ENCODE peak calls at places on chromosomes 11 and 22, in seven cellular contexts. One of them, this sample, is unnamed.

GRCh38 chr11:57410287-57410686 is 16.6 kb downstream of the SLC43A3 start:
- DNase-seq in ovary: no peak
- DNase-seq in NCI-H1092: no peak
- DNase-seq in progenitor cell of endocrine pancreas: no peak
- DNase-seq in memory B cell: no peak
- DNase-seq in psoas muscle: no peak
- DNase-seq in adipocyte: peak
- DNase-seq in this sample: no peak

GRCh38 chr11:86167499-86168161 is 76.9 kb upstream of the EED start:
- DNase-seq in progenitor cell of endocrine pancreas: no peak
- DNase-seq in memory B cell: no peak
- DNase-seq in NCI-H1092: no peak
- DNase-seq in psoas muscle: no peak
- DNase-seq in adipocyte: peak
- DNase-seq in ovary: no peak
- DNase-seq in this sample: no peak

GRCh38 chr11:6570691-6571427 is 32.6 kb downstream of the RRP8 start:
- DNase-seq in memory B cell: no peak
- DNase-seq in psoas muscle: peak
- DNase-seq in NCI-H1092: no peak
- DNase-seq in progenitor cell of endocrine pancreas: no peak
- DNase-seq in ovary: no peak
- DNase-seq in adipocyte: no peak
- DNase-seq in this sample: no peak

GRCh38 chr11:74282421-74282820 is 29.0 kb downstream of the P4HA3 start:
- DNase-seq in adipocyte: no peak
- DNase-seq in ovary: no peak
- DNase-seq in memory B cell: no peak
- DNase-seq in psoas muscle: no peak
- DNase-seq in NCI-H1092: no peak
- DNase-seq in progenitor cell of endocrine pancreas: no peak
- DNase-seq in this sample: no peak

GRCh38 chr11:34148504-34149165 is 43.2 kb downstream of the NAT10 start:
- DNase-seq in psoas muscle: no peak
- DNase-seq in adipocyte: no peak
- DNase-seq in memory B cell: no peak
- DNase-seq in NCI-H1092: no peak
- DNase-seq in progenitor cell of endocrine pancreas: no peak
- DNase-seq in ovary: no peak
- DNase-seq in this sample: no peak

GRCh38 chr22:37220543-37220968 is 8.3 kb upstream of the SSTR3 start:
- DNase-seq in memory B cell: no peak
- DNase-seq in ovary: no peak
- DNase-seq in adipocyte: no peak
- DNase-seq in NCI-H1092: no peak
- DNase-seq in progenitor cell of endocrine pancreas: no peak
- DNase-seq in psoas muscle: no peak
- DNase-seq in this sample: peak

GRCh38 chr11:72015511-72016061 is 16.9 kb downstream of the IL18BP start:
- DNase-seq in progenitor cell of endocrine pancreas: no peak
- DNase-seq in memory B cell: no peak
- DNase-seq in adipocyte: no peak
- DNase-seq in psoas muscle: no peak
- DNase-seq in NCI-H1092: no peak
- DNase-seq in ovary: no peak
- DNase-seq in this sample: no peak

GRCh38 chr11:47986742-47987141 is 6.4 kb downstream of the PTPRJ start:
- DNase-seq in ovary: no peak
- DNase-seq in NCI-H1092: no peak
- DNase-seq in psoas muscle: no peak
- DNase-seq in memory B cell: no peak
- DNase-seq in adipocyte: no peak
- DNase-seq in progenitor cell of endocrine pancreas: no peak
- DNase-seq in this sample: no peak

GRCh38 chr11:65606876-65607613 is 7.0 kb downstream of the MAP3K11 start:
- DNase-seq in ovary: peak
- DNase-seq in memory B cell: no peak
- DNase-seq in NCI-H1092: peak
- DNase-seq in adipocyte: peak
- DNase-seq in progenitor cell of endocrine pancreas: peak
- DNase-seq in psoas muscle: peak
- DNase-seq in this sample: no peak

GRCh38 chr11:79241842-79242241 is 199.0 kb downstream of the TENM4 start:
- DNase-seq in NCI-H1092: no peak
- DNase-seq in ovary: no peak
- DNase-seq in progenitor cell of endocrine pancreas: no peak
- DNase-seq in memory B cell: no peak
- DNase-seq in psoas muscle: no peak
- DNase-seq in adipocyte: no peak
- DNase-seq in this sample: no peak

GRCh38 chr11:10540546-10540914 is 457 bp downstream of the RNF141 start:
- DNase-seq in adipocyte: peak
- DNase-seq in memory B cell: no peak
- DNase-seq in NCI-H1092: no peak
- DNase-seq in ovary: no peak
- DNase-seq in psoas muscle: no peak
- DNase-seq in progenitor cell of endocrine pancreas: peak
- DNase-seq in this sample: peak

GRCh38 chr11:6812391-6813005 is 13.0 kb upstream of the OR6A2 start:
- DNase-seq in NCI-H1092: no peak
- DNase-seq in progenitor cell of endocrine pancreas: no peak
- DNase-seq in memory B cell: peak
- DNase-seq in ovary: no peak
- DNase-seq in adipocyte: peak
- DNase-seq in psoas muscle: no peak
- DNase-seq in this sample: peak

GRCh38 chr11:121487191-121487590 is 34.4 kb upstream of the SORL1-AS1 start:
- DNase-seq in NCI-H1092: no peak
- DNase-seq in memory B cell: no peak
- DNase-seq in adipocyte: no peak
- DNase-seq in ovary: no peak
- DNase-seq in progenitor cell of endocrine pancreas: no peak
- DNase-seq in psoas muscle: no peak
- DNase-seq in this sample: no peak

GRCh38 chr22:44448271-44448780 is 49.7 kb downstream of the RTL6 start:
- DNase-seq in adipocyte: peak
- DNase-seq in memory B cell: no peak
- DNase-seq in progenitor cell of endocrine pancreas: no peak
- DNase-seq in NCI-H1092: no peak
- DNase-seq in ovary: peak
- DNase-seq in psoas muscle: peak
- DNase-seq in this sample: no peak

GRCh38 chr11:61045271-61045670 is 57.0 kb upstream of the CD5 start:
- DNase-seq in adipocyte: no peak
- DNase-seq in NCI-H1092: no peak
- DNase-seq in psoas muscle: no peak
- DNase-seq in progenitor cell of endocrine pancreas: no peak
- DNase-seq in memory B cell: no peak
- DNase-seq in ovary: no peak
- DNase-seq in this sample: no peak

GRCh38 chr11:67629386-67630229 is at the start of gene NUDT8:
- DNase-seq in progenitor cell of endocrine pancreas: peak
- DNase-seq in psoas muscle: peak
- DNase-seq in adipocyte: peak
- DNase-seq in NCI-H1092: peak
- DNase-seq in memory B cell: peak
- DNase-seq in ovary: peak
- DNase-seq in this sample: peak

GRCh38 chr22:35480627-35481565 is 59.7 kb upstream of the RASD2 start:
- DNase-seq in ovary: no peak
- DNase-seq in memory B cell: no peak
- DNase-seq in psoas muscle: no peak
- DNase-seq in NCI-H1092: no peak
- DNase-seq in progenitor cell of endocrine pancreas: no peak
- DNase-seq in adipocyte: no peak
- DNase-seq in this sample: peak

GRCh38 chr11:124415356-124415923 is 9.2 kb downstream of the OR8B4 start:
- DNase-seq in progenitor cell of endocrine pancreas: no peak
- DNase-seq in memory B cell: no peak
- DNase-seq in NCI-H1092: peak
- DNase-seq in psoas muscle: no peak
- DNase-seq in ovary: no peak
- DNase-seq in adipocyte: peak
- DNase-seq in this sample: peak

This sample was measured in NCI-H524.